ENCODE peak calls at places on chromosomes 5 and 9, in six cellular contexts. S is ovary, F is bronchial epithelial cell, U is heart right ventricle, H is WTC11, W is amniotic stem cell. C is an unnamed sample.

GRCh38 chr5:80031109-80031508 is 4.0 kb upstream of the THBS4 start:
- DNase-seq in F (no peak), W (no peak), U (no peak), S (no peak), H (no peak), C (no peak)

GRCh38 chr5:87899109-87900100 is 369.2 kb downstream of the TMEM161B start:
- DNase-seq in H (no peak), F (no peak), S (no peak), U (peak), W (no peak), C (no peak)

GRCh38 chr9:81416476-81417298 is 272.7 kb downstream of the TLE1 start:
- DNase-seq in F (no peak), S (no peak), U (no peak), H (no peak), W (peak), C (no peak)

GRCh38 chr5:103941554-103941953 is 379.0 kb upstream of the NUDT12 start:
- DNase-seq in H (no peak), F (no peak), U (no peak), S (no peak), W (no peak), C (no peak)

GRCh38 chr5:42595597-42595996 is 161.0 kb upstream of the CCDC152 start:
- DNase-seq in H (no peak), W (no peak), U (no peak), F (no peak), S (no peak), C (no peak)

GRCh38 chr5:80809451-80809850 is 150.7 kb upstream of the RASGRF2 start:
- DNase-seq in F (no peak), U (no peak), H (no peak), S (no peak), W (no peak), C (no peak)

GRCh38 chr5:123844873-123845272 is 332.9 kb downstream of the CSNK1G3 start:
- DNase-seq in W (no peak), S (no peak), F (no peak), H (no peak), U (no peak), C (no peak)

GRCh38 chr9:80320916-80321315 is 749.2 kb downstream of the TLE4 start:
- DNase-seq in W (peak), U (no peak), F (peak), S (no peak), H (no peak), C (no peak)

GRCh38 chr9:137454506-137455360 is 4.4 kb downstream of the NSMF start:
- DNase-seq in W (no peak), S (peak), U (no peak), H (peak), F (no peak), C (peak)

GRCh38 chr5:32173394-32174010 is 617 bp downstream of the GOLPH3 start:
- DNase-seq in H (peak), U (peak), W (no peak), S (peak), F (peak), C (peak)

C was measured in BE2C.